ENCODE peak calls at places on chromosomes 11 and 22, in five cellular contexts. I is stimulated activated naive CD4-positive, alpha-beta T cell treated with Interleukin-2 at 50 U/mL for 16 hours; H is HEK293T; M is hypothalamus; Y is AG04449. F is an unnamed sample.
A peak's percentile ranks its signal among the peaks of the same experiment; 100 is the strongest.

GRCh38 chr11:5420993-5421392 is 918 bp upstream of the OR51Q1 start:
- DNase-seq in I (no peak), H (no peak), M (no peak), Y (no peak), F (no peak)

GRCh38 chr11:65187971-65188461 is 6.3 kb downstream of the CAPN1 start:
- DNase-seq in I (no peak), H (no peak), M (no peak), Y (no peak), F (no peak)

GRCh38 chr22:46436595-46437163 is 100.7 kb downstream of the CELSR1 start:
- DNase-seq in I (no peak), H (no peak), M (no peak), Y (no peak), F (no peak)

GRCh38 chr22:46454233-46454909 is 83.0 kb downstream of the CELSR1 start:
- DNase-seq in I (no peak), H (no peak), M (no peak), Y (no peak), F (no peak)

GRCh38 chr11:44709966-44710365 is 16.8 kb upstream of the TSPAN18 start:
- DNase-seq in I (no peak), H (no peak), M (no peak), Y (no peak), F (no peak)

GRCh38 chr11:78645226-78646202 is 70.8 kb upstream of the NARS2 start:
- DNase-seq in I (peak; percentile 44), H (peak; percentile 74), M (peak; percentile 64), Y (no peak), F (peak; percentile 65)

GRCh38 chr11:56885182-56885581 is 103.5 kb upstream of the OR5AK2 start:
- DNase-seq in I (no peak), H (no peak), M (no peak), Y (no peak), F (no peak)

GRCh38 chr22:29032584-29032983 is 29.0 kb downstream of the C22orf31 start:
- DNase-seq in I (no peak), H (no peak), M (no peak), Y (no peak), F (no peak)

GRCh38 chr11:20388096-20389055 is 860 bp downstream of the PRMT3 start:
- DNase-seq in I (no peak), H (no peak), M (peak; percentile 41), Y (no peak), F (peak; percentile 38)

GRCh38 chr22:19357270-19358105 is 66.0 kb upstream of the CLTCL1 start:
- DNase-seq in I (no peak), H (peak; percentile 5), M (peak; percentile 10), Y (no peak), F (no peak)

GRCh38 chr11:40292636-40293585 is 1166.5 kb downstream of the LRRC4C start:
- DNase-seq in I (no peak), H (no peak), M (peak; percentile 64), Y (no peak), F (no peak)

GRCh38 chr22:44839061-44839460 is 86.7 kb downstream of the ARHGAP8 start:
- DNase-seq in I (no peak), H (no peak), M (no peak), Y (no peak), F (no peak)

GRCh38 chr11:11987503-11988022 is 20.9 kb downstream of the DKK3 start:
- DNase-seq in I (no peak), H (no peak), M (no peak), Y (no peak), F (no peak)

GRCh38 chr11:2813141-2813908 is 72.2 kb downstream of the CDKN1C start:
- DNase-seq in I (no peak), H (no peak), M (no peak), Y (peak; percentile 24), F (no peak)

GRCh38 chr11:8658210-8658968 is 24.1 kb downstream of the TRIM66 start:
- DNase-seq in I (no peak), H (no peak), M (peak; percentile 43), Y (no peak), F (no peak)

GRCh38 chr11:36139767-36140166 is 149.5 kb downstream of the COMMD9 start:
- DNase-seq in I (no peak), H (no peak), M (no peak), Y (no peak), F (no peak)

GRCh38 chr11:73186886-73187285 is 31.2 kb upstream of the P2RY2 start:
- DNase-seq in I (no peak), H (no peak), M (no peak), Y (no peak), F (no peak)

GRCh38 chr11:129973809-129974208 is 28.8 kb downstream of the PRDM10 start:
- DNase-seq in I (no peak), H (no peak), M (no peak), Y (no peak), F (no peak)

GRCh38 chr11:358129-358805 is 11.0 kb upstream of the B4GALNT4 start:
- DNase-seq in I (no peak), H (no peak), M (no peak), Y (no peak), F (no peak)

GRCh38 chr22:37207981-37208380 is 4.3 kb downstream of the SSTR3 start:
- DNase-seq in I (no peak), H (no peak), M (no peak), Y (no peak), F (no peak)

GRCh38 chr22:37234736-37235711 is 9.0 kb downstream of the RAC2 start:
- DNase-seq in I (no peak), H (no peak), M (no peak), Y (no peak), F (no peak)

GRCh38 chr11:77633856-77634425 is 3.7 kb downstream of the CLNS1A start:
- DNase-seq in I (no peak), H (no peak), M (no peak), Y (no peak), F (no peak)

GRCh38 chr11:62676698-62677097 is 2.2 kb downstream of the UBXN1 start:
- DNase-seq in I (no peak), H (no peak), M (no peak), Y (no peak), F (no peak)

GRCh38 chr11:116035972-116036371 is 531.8 kb upstream of the CADM1 start:
- DNase-seq in I (no peak), H (no peak), M (no peak), Y (no peak), F (no peak)

GRCh38 chr11:111977141-111978027 is 40.2 kb downstream of the DIXDC1 start:
- DNase-seq in I (no peak), H (peak; percentile 63), M (peak; percentile 84), Y (no peak), F (peak; percentile 13)

GRCh38 chr11:73334244-73335203 is 26.4 kb downstream of the ARHGEF17 start:
- DNase-seq in I (no peak), H (no peak), M (no peak), Y (no peak), F (no peak)

GRCh38 chr11:125903753-125904659 is at the start of gene DDX25:
- DNase-seq in I (no peak), H (no peak), M (peak; percentile 70), Y (no peak), F (no peak)

GRCh38 chr11:57800444-57801184 is 39.0 kb downstream of the CTNND1 start:
- DNase-seq in I (no peak), H (peak; percentile 65), M (peak; percentile 76), Y (no peak), F (peak; percentile 12)

GRCh38 chr22:45460288-45461109 is 42.2 kb upstream of the FBLN1 start:
- DNase-seq in I (no peak), H (no peak), M (no peak), Y (no peak), F (no peak)

GRCh38 chr11:110984147-110984546 is 261.4 kb upstream of the POU2AF2 start:
- DNase-seq in I (no peak), H (no peak), M (no peak), Y (no peak), F (no peak)

GRCh38 chr22:32618461-32619140 is 144.0 kb downstream of the FBXO7 start:
- DNase-seq in I (no peak), H (no peak), M (peak; percentile 44), Y (no peak), F (no peak)

GRCh38 chr22:28909375-28909774 is 26.0 kb downstream of the ZNRF3 start:
- DNase-seq in I (peak; percentile 77), H (no peak), M (no peak), Y (no peak), F (peak; percentile 82)

F was measured in stimulated activated CD4-positive, alpha-beta T cell treated with anti-CD3 and anti-CD28 coated beads, Interleukin-4, amount 100 ng/mL, for 24 hours.